ENCODE peak calls at places on chromosomes 11 and 22, in seven cellular contexts. D is vagina; J is naive thymus-derived CD8-positive, alpha-beta T cell; A is BE2C; V is activated CD4-positive, alpha-beta T cell treated with anti-CD3 and anti-CD28 coated beads, Interleukin-2, amount 50 U/mL, for 4 hours; Y is T-helper 2 cell; R is epithelial cell of esophagus. S is an unnamed sample.
A peak's percentile ranks its signal among the peaks of the same experiment; 100 is the strongest.

GRCh38 chr11:9943346-9944110 is 279.7 kb downstream of the SWAP70 start:
- DNase-seq in J (no peak), D (no peak), V (no peak), Y (no peak), A (no peak), R (peak; percentile 82), S (no peak)

GRCh38 chr22:46175631-46176030 is 25.3 kb downstream of the PPARA start:
- DNase-seq in V (no peak), D (no peak), A (no peak), Y (no peak), R (peak; percentile 44), J (no peak), S (no peak)

GRCh38 chr11:3096909-3097395 is 39.7 kb upstream of the CARS1 start:
- DNase-seq in D (no peak), V (no peak), J (no peak), Y (no peak), A (no peak), R (no peak), S (no peak)

GRCh38 chr11:12789574-12789973 is 115.4 kb downstream of the TEAD1 start:
- DNase-seq in A (peak; percentile 18), V (no peak), R (no peak), D (no peak), Y (no peak), J (no peak), S (no peak)

GRCh38 chr11:86688398-86689179 is 16.2 kb upstream of the ME3 start:
- DNase-seq in R (peak; percentile 90), V (no peak), A (no peak), D (no peak), Y (no peak), J (no peak), S (no peak)

GRCh38 chr22:50676661-50677492 is 4.3 kb downstream of the SHANK3 start:
- DNase-seq in Y (no peak), A (no peak), D (peak; percentile 74), J (no peak), R (no peak), V (no peak), S (no peak)

GRCh38 chr11:131373326-131373725 is 2.9 kb downstream of the NTM start:
- DNase-seq in A (no peak), D (no peak), Y (no peak), V (no peak), J (no peak), R (no peak), S (no peak)

GRCh38 chr11:79546366-79546765 is 105.5 kb upstream of the TENM4 start:
- DNase-seq in R (peak; percentile 40), D (no peak), V (no peak), J (no peak), Y (no peak), A (no peak), S (no peak)

GRCh38 chr11:96091476-96091875 is 167.6 kb upstream of the MTMR2 start:
- DNase-seq in V (no peak), J (no peak), Y (no peak), D (no peak), A (no peak), R (no peak), S (no peak)

GRCh38 chr11:46489668-46490560 is 98.3 kb upstream of the CHRM4 start:
- DNase-seq in V (peak; percentile 8), R (peak; percentile 63), D (no peak), Y (no peak), A (peak; percentile 36), J (peak; percentile 19), S (peak; percentile 10)

GRCh38 chr11:95364324-95365295 is 133.6 kb upstream of the SESN3 start:
- DNase-seq in V (no peak), A (peak; percentile 36), Y (no peak), J (no peak), D (no peak), R (peak; percentile 81), S (no peak)

GRCh38 chr11:44747339-44747738 is 20.6 kb downstream of the TSPAN18 start:
- DNase-seq in V (no peak), D (no peak), A (no peak), J (no peak), R (no peak), Y (no peak), S (no peak)

GRCh38 chr11:59713745-59714144 is at the start of gene OR10V1:
- DNase-seq in R (no peak), A (no peak), J (no peak), V (no peak), D (no peak), Y (no peak), S (no peak)

GRCh38 chr11:118078972-118079411 is 2.1 kb downstream of the TMPRSS4 start:
- DNase-seq in D (no peak), V (no peak), R (no peak), J (no peak), Y (no peak), A (no peak), S (no peak)

GRCh38 chr11:68279676-68280075 is 7.9 kb upstream of the C11orf24 start:
- DNase-seq in V (no peak), R (peak; percentile 50), Y (no peak), J (no peak), D (no peak), A (no peak), S (no peak)